ENCODE peak calls at places on chromosomes 7 and 10, in six cellular contexts. A is SJSA1; U is CD4-positive, alpha-beta memory T cell; I is stomach; F is neural progenitor cell; R is neuronal stem cell. S is an unnamed sample. For H3K27me3 and H3K36me3, the result is how much of the 10 kb centered on the place peaks cover.

GRCh38 chr7:157425761-157426160 is 89.0 kb downstream of the DNAJB6 start:
- DNase-seq in F (no peak), R (no peak), I (no peak), U (no peak), A (no peak), S (no peak)

GRCh38 chr10:71366710-71367109 is 30.0 kb upstream of the CDH23 start:
- DNase-seq in A (no peak), I (no peak), R (no peak), F (no peak), U (no peak), S (no peak)

GRCh38 chr7:86964973-86965726 is 94.3 kb downstream of the ELAPOR2 start:
- DNase-seq in F (peak), A (no peak), U (no peak), R (no peak), I (no peak), S (no peak)

GRCh38 chr7:148011753-148012152 is 578.8 kb upstream of the C7orf33 start:
- DNase-seq in A (no peak), R (no peak), U (no peak), I (no peak), F (peak), S (no peak)

GRCh38 chr7:105849122-105849855 is 27.1 kb downstream of the ATXN7L1 start:
- DNase-seq in I (no peak), F (no peak), A (peak), R (no peak), U (peak), S (peak)

GRCh38 chr7:158812684-158813083 is 16.6 kb downstream of the ESYT2 start:
- DNase-seq in F (no peak), U (peak), R (no peak), A (no peak), I (no peak), S (no peak)

GRCh38 chr10:129104266-129105045 is 362.6 kb upstream of the MGMT start:
- DNase-seq in R (no peak), U (no peak), A (no peak), F (no peak), I (no peak), S (no peak)

GRCh38 chr10:125411724-125412123 is 251.4 kb upstream of the CTBP2 start:
- DNase-seq in U (no peak), F (no peak), I (no peak), R (no peak), A (no peak), S (peak)

GRCh38 chr7:3089493-3089892 is 45.8 kb upstream of the CARD11 start:
- DNase-seq in A (no peak), U (no peak), F (peak), R (peak), I (no peak), S (peak)

GRCh38 chr10:64011871-64012714 is 490.9 kb downstream of the REEP3 start:
- DNase-seq in A (no peak), U (no peak), I (no peak), R (no peak), F (peak), S (peak)

GRCh38 chr7:143214789-143215679 is 6.8 kb upstream of the TAS2R40 start:
- DNase-seq in R (peak), A (peak), U (peak), I (peak), F (peak), S (peak)

GRCh38 chr7:140478361-140479061 is 794 bp downstream of the MKRN1 start:
- DNase-seq in R (peak), U (peak), A (peak), F (peak), I (no peak), S (peak)

DNA sequence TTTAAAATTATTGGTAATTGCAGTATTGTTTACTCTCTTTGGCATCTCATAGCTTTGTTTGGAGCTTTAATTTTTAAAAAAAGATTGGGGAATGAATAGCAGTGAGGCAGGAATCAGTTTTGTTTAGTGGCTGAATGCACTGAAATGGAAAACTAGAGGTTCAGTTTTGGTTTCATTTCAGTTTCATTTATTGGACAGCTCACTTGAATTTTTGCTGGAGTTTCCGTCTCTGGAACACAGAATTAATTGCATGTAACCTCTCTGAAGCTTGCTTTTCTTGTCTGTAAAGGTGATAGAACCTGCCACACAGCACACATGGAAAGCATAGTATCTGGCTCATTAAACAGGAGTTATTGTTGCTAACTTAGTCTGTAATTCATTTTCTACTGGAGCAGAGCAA is 7.2 kb downstream of the GRM8 start:
- DNase-seq in F (no peak), A (no peak), I (no peak), R (no peak), U (no peak), S (no peak)
- H3K27me3 ChIP-seq in F (half or more), A (half or more), I (under half), R (under half), U (under half), S (under half)

GRCh38 chr10:124402273-124402672 is 16.4 kb downstream of the OAT start:
- DNase-seq in A (no peak), I (no peak), U (no peak), R (no peak), F (no peak), S (no peak)
- H3K36me3 ChIP-seq in A (half or more), I (half or more), U (under half), R (half or more), F (under half), S (half or more)

GRCh38 chr7:24365606-24366005 is 81.6 kb downstream of the NPY start:
- DNase-seq in I (no peak), F (no peak), R (no peak), U (no peak), A (no peak), S (no peak)
- H3K27me3 ChIP-seq in I (under half), F (under half), R (under half), U (under half), A (under half), S (under half)

DNA sequence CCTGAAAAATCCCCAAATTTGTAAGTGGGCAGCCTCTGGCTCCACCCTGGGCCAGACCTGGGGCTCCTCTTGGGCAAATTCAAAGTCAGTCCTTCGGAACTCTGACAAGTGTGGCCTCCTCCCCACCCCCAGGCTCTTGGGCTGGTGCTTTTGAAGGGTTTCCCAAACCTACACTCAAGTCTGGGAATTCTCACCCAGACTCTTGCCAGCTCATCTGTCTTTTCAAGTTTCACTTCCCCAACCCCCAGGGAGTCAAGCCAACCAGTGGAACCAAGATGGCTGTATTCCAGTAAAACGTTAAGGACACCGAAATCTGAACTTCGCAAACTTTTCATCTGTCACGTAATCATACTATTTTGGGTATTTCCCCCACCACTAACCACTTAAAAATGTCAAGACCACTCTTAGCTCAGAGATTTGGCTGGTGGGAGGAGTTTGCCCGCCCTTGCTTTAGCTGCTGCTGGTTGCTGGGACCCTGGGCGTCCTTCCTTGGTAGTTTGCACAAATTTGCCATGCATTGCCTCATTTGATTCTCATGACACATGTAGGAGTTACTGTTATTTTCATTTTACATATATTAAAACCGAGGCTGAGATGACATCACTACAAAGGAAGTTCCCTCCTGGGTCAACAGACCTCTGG is 1.7 kb upstream of the MYO1G start:
- DNase-seq in R (no peak), U (peak), A (peak), I (no peak), F (no peak), S (no peak)
- H3K36me3 ChIP-seq in R (under half), U (under half), A (half or more), I (half or more), F (under half), S (under half)

DNA sequence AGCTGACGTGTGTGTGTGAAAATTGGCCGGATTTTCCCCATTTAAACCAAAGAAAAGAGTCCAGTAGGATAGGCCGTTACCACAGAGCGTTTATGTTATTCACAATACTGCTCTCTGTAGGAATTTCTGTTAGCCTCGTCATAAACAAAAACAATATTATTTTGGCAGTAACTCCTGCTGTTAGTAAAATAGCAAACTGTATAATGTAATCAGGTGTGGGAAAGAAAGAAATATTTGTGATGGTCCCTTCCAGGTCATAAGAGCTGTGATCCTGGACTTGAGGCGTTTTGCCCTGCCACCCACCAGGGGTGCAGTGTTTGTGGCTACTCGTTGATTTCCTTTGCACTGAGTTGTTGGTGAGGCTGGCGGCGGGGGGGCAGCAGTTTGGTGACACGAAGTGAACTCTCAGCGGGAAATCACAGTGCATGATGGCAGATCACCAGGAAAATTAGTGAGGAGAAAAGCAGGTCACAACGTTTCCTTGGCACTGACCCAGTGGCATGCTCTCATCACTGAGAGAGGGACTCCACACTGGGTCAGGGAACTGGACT is 2.8 kb downstream of the EEPD1 start:
- DNase-seq in F (peak), A (peak), U (no peak), R (no peak), I (peak), S (no peak)
- H3K27me3 ChIP-seq in F (under half), A (under half), U (under half), R (under half), I (under half), S (under half)

DNA sequence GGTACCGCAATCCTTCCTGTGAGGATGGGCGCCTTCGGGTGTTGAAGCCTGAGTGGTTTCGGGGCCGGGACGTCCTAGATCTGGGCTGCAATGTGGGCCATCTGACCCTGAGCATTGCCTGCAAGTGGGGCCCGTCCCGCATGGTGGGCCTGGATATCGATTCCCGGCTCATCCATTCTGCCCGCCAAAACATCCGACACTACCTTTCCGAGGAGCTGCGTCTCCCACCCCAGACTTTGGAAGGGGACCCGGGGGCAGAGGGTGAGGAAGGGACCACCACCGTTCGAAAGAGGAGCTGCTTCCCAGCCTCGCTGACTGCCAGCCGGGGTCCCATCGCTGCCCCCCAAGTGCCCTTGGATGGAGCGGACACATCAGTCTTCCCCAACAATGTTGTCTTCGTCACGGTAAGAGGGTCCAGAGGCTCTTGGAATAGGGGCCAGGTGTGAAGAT is 1.7 kb downstream of the MEPCE start:
- DNase-seq in F (no peak), U (peak), I (no peak), R (no peak), A (no peak), S (no peak)
- H3K36me3 ChIP-seq in F (under half), U (under half), I (under half), R (half or more), A (half or more), S (under half)

GRCh38 chr10:101775273-101776131 is at the start of gene FGF8:
- DNase-seq in F (peak), R (no peak), U (no peak), I (peak), A (no peak), S (peak)
- H3K27me3 ChIP-seq in F (half or more), R (under half), U (half or more), I (half or more), A (under half), S (under half)

S was measured in SJCRH30.